ENCODE peak calls at places on chromosomes 4 and X, in six cellular contexts. One of them, this sample, is unnamed.

GRCh38 chrX:120559799-120560198 is 963 bp downstream of the CUL4B start:
- DNase-seq in GM18507: no peak
- DNase-seq in NK-92 treated with Interleukin-12 subunit alpha and Interleukin-12 subunit beta, amount 100 ng/mL, for 24 hours: no peak
- DNase-seq in retinal pigment epithelial cell: no peak
- DNase-seq in SJSA1: no peak
- DNase-seq in A673: peak
- DNase-seq in this sample: no peak

GRCh38 chrX:18491601-18492000 is 66.2 kb downstream of the CDKL5 start:
- DNase-seq in A673: no peak
- DNase-seq in retinal pigment epithelial cell: no peak
- DNase-seq in GM18507: no peak
- DNase-seq in NK-92 treated with Interleukin-12 subunit alpha and Interleukin-12 subunit beta, amount 100 ng/mL, for 24 hours: no peak
- DNase-seq in SJSA1: no peak
- DNase-seq in this sample: no peak

GRCh38 chr4:108117473-108118182 is 51.1 kb downstream of the LEF1 start:
- DNase-seq in GM18507: no peak
- DNase-seq in retinal pigment epithelial cell: no peak
- DNase-seq in A673: no peak
- DNase-seq in SJSA1: no peak
- DNase-seq in NK-92 treated with Interleukin-12 subunit alpha and Interleukin-12 subunit beta, amount 100 ng/mL, for 24 hours: no peak
- DNase-seq in this sample: no peak

GRCh38 chrX:129957241-129958099 is 25.0 kb upstream of the BCORL1 start:
- DNase-seq in NK-92 treated with Interleukin-12 subunit alpha and Interleukin-12 subunit beta, amount 100 ng/mL, for 24 hours: no peak
- DNase-seq in SJSA1: peak
- DNase-seq in retinal pigment epithelial cell: no peak
- DNase-seq in GM18507: peak
- DNase-seq in A673: peak
- DNase-seq in this sample: peak

GRCh38 chrX:19852014-19853005 is 35.1 kb downstream of the SH3KBP1 start:
- DNase-seq in GM18507: no peak
- DNase-seq in NK-92 treated with Interleukin-12 subunit alpha and Interleukin-12 subunit beta, amount 100 ng/mL, for 24 hours: no peak
- DNase-seq in retinal pigment epithelial cell: no peak
- DNase-seq in SJSA1: no peak
- DNase-seq in A673: no peak
- DNase-seq in this sample: peak

GRCh38 chr4:175087156-175087555 is 169.0 kb downstream of the ADAM29 start:
- DNase-seq in retinal pigment epithelial cell: no peak
- DNase-seq in GM18507: no peak
- DNase-seq in NK-92 treated with Interleukin-12 subunit alpha and Interleukin-12 subunit beta, amount 100 ng/mL, for 24 hours: no peak
- DNase-seq in SJSA1: no peak
- DNase-seq in A673: no peak
- DNase-seq in this sample: peak

GRCh38 chr4:54228563-54229501 is at the start of gene PDGFRA:
- DNase-seq in SJSA1: peak
- DNase-seq in GM18507: no peak
- DNase-seq in A673: no peak
- DNase-seq in NK-92 treated with Interleukin-12 subunit alpha and Interleukin-12 subunit beta, amount 100 ng/mL, for 24 hours: no peak
- DNase-seq in retinal pigment epithelial cell: no peak
- DNase-seq in this sample: peak

GRCh38 chr4:171846232-171846631 is 33.0 kb downstream of the GALNTL6 start:
- DNase-seq in A673: peak
- DNase-seq in GM18507: no peak
- DNase-seq in retinal pigment epithelial cell: peak
- DNase-seq in SJSA1: peak
- DNase-seq in NK-92 treated with Interleukin-12 subunit alpha and Interleukin-12 subunit beta, amount 100 ng/mL, for 24 hours: no peak
- DNase-seq in this sample: no peak

GRCh38 chrX:107442914-107443527 is 6.4 kb upstream of the FRMPD3 start:
- DNase-seq in retinal pigment epithelial cell: no peak
- DNase-seq in A673: no peak
- DNase-seq in SJSA1: no peak
- DNase-seq in NK-92 treated with Interleukin-12 subunit alpha and Interleukin-12 subunit beta, amount 100 ng/mL, for 24 hours: no peak
- DNase-seq in GM18507: no peak
- DNase-seq in this sample: no peak

GRCh38 chr4:161279095-161279494 is 884.7 kb downstream of the FSTL5 start:
- DNase-seq in NK-92 treated with Interleukin-12 subunit alpha and Interleukin-12 subunit beta, amount 100 ng/mL, for 24 hours: no peak
- DNase-seq in GM18507: no peak
- DNase-seq in A673: no peak
- DNase-seq in retinal pigment epithelial cell: no peak
- DNase-seq in SJSA1: no peak
- DNase-seq in this sample: no peak

GRCh38 chr4:3873446-3874415 is 107.5 kb downstream of the ADRA2C start:
- DNase-seq in retinal pigment epithelial cell: no peak
- DNase-seq in SJSA1: no peak
- DNase-seq in NK-92 treated with Interleukin-12 subunit alpha and Interleukin-12 subunit beta, amount 100 ng/mL, for 24 hours: no peak
- DNase-seq in A673: no peak
- DNase-seq in GM18507: no peak
- DNase-seq in this sample: no peak

GRCh38 chr4:73539386-73539785 is 57.8 kb downstream of the AFM start:
- DNase-seq in A673: no peak
- DNase-seq in NK-92 treated with Interleukin-12 subunit alpha and Interleukin-12 subunit beta, amount 100 ng/mL, for 24 hours: no peak
- DNase-seq in GM18507: no peak
- DNase-seq in retinal pigment epithelial cell: no peak
- DNase-seq in SJSA1: no peak
- DNase-seq in this sample: no peak

GRCh38 chr4:10118355-10119004 is 1.9 kb upstream of the WDR1 start:
- DNase-seq in SJSA1: no peak
- DNase-seq in NK-92 treated with Interleukin-12 subunit alpha and Interleukin-12 subunit beta, amount 100 ng/mL, for 24 hours: no peak
- DNase-seq in A673: no peak
- DNase-seq in GM18507: no peak
- DNase-seq in retinal pigment epithelial cell: no peak
- DNase-seq in this sample: no peak

GRCh38 chrX:115504167-115504566 is 56.8 kb upstream of the PLS3 start:
- DNase-seq in A673: no peak
- DNase-seq in retinal pigment epithelial cell: no peak
- DNase-seq in NK-92 treated with Interleukin-12 subunit alpha and Interleukin-12 subunit beta, amount 100 ng/mL, for 24 hours: no peak
- DNase-seq in GM18507: no peak
- DNase-seq in SJSA1: no peak
- DNase-seq in this sample: no peak

GRCh38 chrX:14409341-14409740 is 120.0 kb upstream of the GLRA2 start:
- DNase-seq in NK-92 treated with Interleukin-12 subunit alpha and Interleukin-12 subunit beta, amount 100 ng/mL, for 24 hours: no peak
- DNase-seq in GM18507: no peak
- DNase-seq in SJSA1: no peak
- DNase-seq in retinal pigment epithelial cell: peak
- DNase-seq in A673: peak
- DNase-seq in this sample: no peak